ENCODE peak calls at places on chromosomes 16 and 17, in five cellular contexts. H is transverse colon, P is A549, A is stomach, F is esophagus muscularis mucosa. O is an unnamed sample.

GRCh38 chr16:67555795-67556212 is 6.5 kb upstream of the CTCF start:
- DNase-seq in H (no peak), P (no peak), A (no peak), F (no peak), O (no peak)

GRCh38 chr16:35391328-35391727 is 1931.9 kb downstream of the TP53TG3F start:
- DNase-seq in H (no peak), P (peak), A (no peak), F (no peak), O (peak)

GRCh38 chr17:78342438-78343098 is 17.3 kb downstream of the SOCS3 start:
- DNase-seq in H (no peak), P (peak), A (no peak), F (no peak), O (peak)

GRCh38 chr17:81553616-81554181 is 1.5 kb upstream of the FAAP100 start:
- DNase-seq in H (peak), P (peak), A (no peak), F (no peak), O (peak)

GRCh38 chr16:50838885-50839284 is 97.0 kb downstream of the CYLD start:
- DNase-seq in H (no peak), P (no peak), A (no peak), F (no peak), O (no peak)

GRCh38 chr16:30697264-30698138 is 1.5 kb upstream of the SRCAP start:
- DNase-seq in H (no peak), P (no peak), A (no peak), F (no peak), O (peak)

GRCh38 chr17:46770818-46771600 is 47.5 kb downstream of the WNT3 start:
- DNase-seq in H (peak), P (peak), A (peak), F (no peak), O (peak)

GRCh38 chr17:11598274-11599221 is at the start of gene DNAH9:
- DNase-seq in H (peak), P (peak), A (peak), F (peak), O (peak)

GRCh38 chr16:10879681-10880589 is 2.9 kb downstream of the CIITA start:
- DNase-seq in H (no peak), P (no peak), A (no peak), F (no peak), O (no peak)

GRCh38 chr17:36592711-36593321 is 1.1 kb downstream of the DHRS11 start:
- DNase-seq in H (peak), P (no peak), A (no peak), F (peak), O (no peak)

GRCh38 chr17:62090021-62090824 is 25.1 kb upstream of the MED13 start:
- DNase-seq in H (no peak), P (no peak), A (no peak), F (no peak), O (no peak)

GRCh38 chr16:66618588-66618987 is 14.1 kb downstream of the CMTM3 start:
- DNase-seq in H (no peak), P (peak), A (no peak), F (no peak), O (no peak)

GRCh38 chr16:1300664-1301476 is 8.6 kb upstream of the UBE2I start:
- DNase-seq in H (peak), P (peak), A (peak), F (no peak), O (peak)

GRCh38 chr16:55698331-55698730 is 42.5 kb downstream of the SLC6A2 start:
- DNase-seq in H (no peak), P (no peak), A (no peak), F (no peak), O (no peak)

GRCh38 chr17:66260688-66261087 is 31.5 kb upstream of the APOH start:
- DNase-seq in H (no peak), P (no peak), A (no peak), F (no peak), O (no peak)

GRCh38 chr16:48284772-48285409 is 37.6 kb upstream of the ABCC11 start:
- DNase-seq in H (no peak), P (no peak), A (no peak), F (no peak), O (no peak)

GRCh38 chr17:27430882-27431491 is 25.3 kb upstream of the KSR1 start:
- DNase-seq in H (peak), P (peak), A (peak), F (no peak), O (peak)

GRCh38 chr16:1379863-1380174 is 28.1 kb downstream of the GNPTG start:
- DNase-seq in H (no peak), P (no peak), A (no peak), F (no peak), O (no peak)

GRCh38 chr17:74157366-74157765 is 46.1 kb upstream of the RPL38 start:
- DNase-seq in H (no peak), P (no peak), A (no peak), F (peak), O (no peak)

GRCh38 chr16:81440888-81441663 is 3.5 kb upstream of the CMIP start:
- DNase-seq in H (no peak), P (no peak), A (no peak), F (no peak), O (no peak)

GRCh38 chr17:50817142-50817751 is 18.1 kb upstream of the WFIKKN2 start:
- DNase-seq in H (peak), P (peak), A (peak), F (no peak), O (peak)

GRCh38 chr17:83026311-83026811 is 53.0 kb upstream of the METRNL start:
- DNase-seq in H (no peak), P (no peak), A (peak), F (no peak), O (peak)

GRCh38 chr16:48960830-48961229 is 320.8 kb downstream of the CBLN1 start:
- DNase-seq in H (no peak), P (no peak), A (no peak), F (no peak), O (no peak)

GRCh38 chr16:84063972-84064371 is 21.4 kb upstream of the SLC38A8 start:
- DNase-seq in H (no peak), P (no peak), A (no peak), F (no peak), O (no peak)

GRCh38 chr17:81002409-81003361 is 11.0 kb downstream of the CHMP6 start:
- DNase-seq in H (peak), P (no peak), A (peak), F (no peak), O (peak)

GRCh38 chr17:50183439-50184001 is 17.7 kb downstream of the SGCA start:
- DNase-seq in H (no peak), P (no peak), A (no peak), F (no peak), O (no peak)

GRCh38 chr17:83067718-83068261 is 11.6 kb upstream of the METRNL start:
- DNase-seq in H (no peak), P (peak), A (no peak), F (no peak), O (no peak)

GRCh38 chr17:81481011-81481799 is 31.4 kb downstream of the ACTG1 start:
- DNase-seq in H (peak), P (peak), A (peak), F (no peak), O (peak)

GRCh38 chr17:74499992-74500391 is 31.3 kb downstream of the CD300LB start:
- DNase-seq in H (no peak), P (no peak), A (no peak), F (no peak), O (no peak)

GRCh38 chr17:80105762-80106161 is 4.4 kb downstream of the GAA start:
- DNase-seq in H (peak), P (no peak), A (peak), F (no peak), O (no peak)

GRCh38 chr16:26736084-26736483 is 330.6 kb upstream of the C16orf82 start:
- DNase-seq in H (no peak), P (no peak), A (no peak), F (no peak), O (no peak)

GRCh38 chr16:813204-813915 is 12.8 kb upstream of the GNG13 start:
- DNase-seq in H (peak), P (no peak), A (no peak), F (no peak), O (no peak)

GRCh38 chr17:62627219-62627903 is at the start of gene MRC2:
- DNase-seq in H (peak), P (peak), A (no peak), F (no peak), O (peak)

GRCh38 chr17:19388791-19389190 is 1.8 kb upstream of the MFAP4 start:
- DNase-seq in H (peak), P (no peak), A (no peak), F (no peak), O (no peak)

DNA sequence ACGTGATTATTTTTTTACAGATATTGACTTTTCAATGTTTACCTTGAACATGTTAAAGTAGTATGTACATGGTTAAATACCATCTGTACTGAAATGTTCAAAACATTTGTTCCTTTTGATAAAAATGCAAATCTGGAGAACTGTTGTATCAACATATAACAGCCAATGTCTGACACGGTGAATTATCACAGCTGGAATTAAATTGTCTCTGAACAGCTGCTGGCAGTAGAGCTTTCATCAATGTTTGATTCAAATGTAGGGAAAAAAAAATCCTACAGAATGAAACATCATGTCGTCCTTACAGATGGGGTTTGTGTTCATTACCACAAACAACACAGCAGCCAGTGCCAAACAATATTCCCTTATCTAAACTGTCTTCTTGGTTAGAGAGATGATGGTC is 79.9 kb downstream of the TOX3 start:
- DNase-seq in H (no peak), P (no peak), A (no peak), F (no peak), O (no peak)
- TF ChIP-seq EP300 in H (no peak), P (no peak), A (no peak), F (no peak), O (no peak)

DNA sequence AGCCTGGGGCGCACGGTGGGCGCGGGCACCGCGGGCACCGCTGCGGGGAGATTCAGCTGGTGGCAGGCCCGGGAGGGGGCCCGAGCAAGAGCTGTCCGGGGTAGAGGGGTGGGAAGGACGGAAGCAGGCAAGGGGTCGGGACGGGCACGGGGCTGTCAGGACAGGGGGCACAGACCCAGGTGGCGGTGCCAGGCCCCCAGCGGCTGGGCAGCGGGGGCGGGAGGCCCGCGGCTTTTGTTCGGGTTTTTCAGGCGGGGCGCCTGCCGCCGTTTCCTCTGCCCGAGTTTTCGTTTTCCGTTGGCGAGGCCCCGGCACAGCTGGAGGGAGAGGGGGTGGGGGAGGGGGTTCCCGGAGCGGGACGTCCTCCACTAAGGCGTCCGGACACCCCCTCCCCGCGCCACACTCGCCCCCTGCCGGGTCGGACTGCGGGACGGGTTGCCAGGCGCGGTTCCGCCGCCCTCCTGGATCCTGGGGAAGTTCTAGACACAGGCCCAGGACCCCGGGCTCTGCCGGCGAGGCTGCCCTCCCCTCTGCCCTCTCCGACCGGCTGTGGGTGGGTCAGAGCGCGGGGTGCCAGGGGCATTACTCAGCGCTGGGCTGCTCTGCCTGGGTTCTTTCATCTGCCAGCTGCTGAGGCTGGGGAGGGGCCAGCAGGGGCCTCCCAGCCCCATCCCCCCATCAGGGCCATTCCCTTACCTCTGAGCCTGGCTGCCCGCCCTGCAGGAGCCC is 543 bp downstream of the ARHGAP23 start:
- DNase-seq in H (peak), P (no peak), A (peak), F (no peak), O (peak)
- TF ChIP-seq EP300 in H (no peak), P (no peak), A (no peak), F (no peak), O (no peak)

GRCh38 chr16:89288577-89288844 is 71.0 kb downstream of the ZNF778 start:
- DNase-seq in H (no peak), P (no peak), A (no peak), F (no peak), O (no peak)
- TF ChIP-seq EP300 in H (no peak), P (no peak), A (no peak), F (no peak), O (no peak)

GRCh38 chr17:41512789-41513547 is 5.7 kb downstream of the KRT15 start:
- DNase-seq in H (no peak), P (no peak), A (no peak), F (no peak), O (no peak)
- TF ChIP-seq EP300 in H (no peak), P (no peak), A (no peak), F (no peak), O (no peak)